ENCODE peak calls at places on chromosome 13, in seven cellular contexts. B is cardiac muscle cell, Q is esophagus squamous epithelium, Z is stomach, C is right atrium auricular region, M is mucosa of descending colon, T is adrenal gland. F is an unnamed sample.
A peak's percentile ranks its signal among the peaks of the same experiment; 100 is the strongest.

GRCh38 chr13:91101436-91101835 is 246.1 kb upstream of the MIR17HG start:
- DNase-seq in B (no peak), Q (no peak), Z (no peak), C (no peak), M (no peak), T (no peak), F (no peak)

GRCh38 chr13:48334534-48335127 is 31.1 kb downstream of the RB1 start:
- DNase-seq in B (peak; percentile 5), Q (no peak), Z (no peak), C (no peak), M (no peak), T (no peak), F (no peak)

GRCh38 chr13:100392709-100393630 is 195.6 kb downstream of the GGACT start:
- DNase-seq in B (peak; percentile 37), Q (peak; percentile 5), Z (peak; percentile 69), C (peak; percentile 95), M (no peak), T (peak; percentile 87), F (peak; percentile 53)

GRCh38 chr13:106348032-106348431 is 187.4 kb downstream of the EFNB2 start:
- DNase-seq in B (peak; percentile 23), Q (no peak), Z (no peak), C (no peak), M (no peak), T (no peak), F (no peak)

GRCh38 chr13:24074687-24075086 is 85.8 kb upstream of the SPATA13 start:
- DNase-seq in B (no peak), Q (no peak), Z (peak; percentile 73), C (peak; percentile 46), M (no peak), T (no peak), F (no peak)

GRCh38 chr13:33172400-33172799 is 113.2 kb downstream of the STARD13 start:
- DNase-seq in B (no peak), Q (no peak), Z (no peak), C (no peak), M (no peak), T (no peak), F (peak; percentile 42)

GRCh38 chr13:97338571-97338970 is 95.4 kb upstream of the RAP2A start:
- DNase-seq in B (no peak), Q (no peak), Z (no peak), C (no peak), M (no peak), T (no peak), F (no peak)

GRCh38 chr13:109274188-109274821 is 512.1 kb downstream of the IRS2 start:
- DNase-seq in B (peak; percentile 44), Q (no peak), Z (no peak), C (no peak), M (no peak), T (no peak), F (peak; percentile 40)

GRCh38 chr13:70960841-70961443 is 852.7 kb upstream of the KLHL1 start:
- DNase-seq in B (peak; percentile 48), Q (no peak), Z (no peak), C (no peak), M (no peak), T (no peak), F (no peak)

GRCh38 chr13:111948811-111949210 is 118.1 kb upstream of the SOX1 start:
- DNase-seq in B (no peak), Q (no peak), Z (peak; percentile 11), C (peak; percentile 32), M (no peak), T (no peak), F (no peak)

GRCh38 chr13:111948281-111948680 is 118.7 kb upstream of the SOX1 start:
- DNase-seq in B (no peak), Q (no peak), Z (peak; percentile 9), C (peak; percentile 13), M (no peak), T (no peak), F (no peak)

GRCh38 chr13:111950697-111951096 is 116.3 kb upstream of the SOX1 start:
- DNase-seq in B (no peak), Q (no peak), Z (no peak), C (no peak), M (no peak), T (no peak), F (no peak)

GRCh38 chr13:111947876-111948275 is 119.1 kb upstream of the SOX1 start:
- DNase-seq in B (no peak), Q (no peak), Z (no peak), C (no peak), M (no peak), T (no peak), F (no peak)

DNA sequence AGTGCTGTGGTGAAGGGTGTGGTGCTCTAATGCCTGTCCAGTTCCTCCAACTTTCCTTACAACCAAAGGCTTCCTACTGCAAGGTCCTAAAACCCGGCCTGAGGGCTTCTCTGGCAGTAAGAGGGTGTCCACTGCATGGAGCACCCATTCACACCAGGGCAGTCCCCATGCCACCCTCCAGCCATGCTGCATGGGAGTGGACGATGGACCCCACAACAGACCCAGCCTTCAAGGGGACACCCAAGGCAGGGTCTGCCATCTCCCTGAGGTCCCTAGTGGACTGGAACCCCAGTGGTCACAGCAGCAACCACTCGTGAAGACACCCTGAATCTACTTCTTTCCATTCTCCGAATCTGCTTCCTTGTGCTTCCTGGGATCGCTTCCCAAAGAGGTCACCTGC is 117.6 kb upstream of the SOX1 start:
- DNase-seq in B (no peak), Q (no peak), Z (peak; percentile 10), C (no peak), M (no peak), T (no peak), F (no peak)
- TF ChIP-seq CTCF in B (no peak), Q (no peak), Z (no peak), C (no peak), M (no peak), T (no peak), F (no peak)

DNA sequence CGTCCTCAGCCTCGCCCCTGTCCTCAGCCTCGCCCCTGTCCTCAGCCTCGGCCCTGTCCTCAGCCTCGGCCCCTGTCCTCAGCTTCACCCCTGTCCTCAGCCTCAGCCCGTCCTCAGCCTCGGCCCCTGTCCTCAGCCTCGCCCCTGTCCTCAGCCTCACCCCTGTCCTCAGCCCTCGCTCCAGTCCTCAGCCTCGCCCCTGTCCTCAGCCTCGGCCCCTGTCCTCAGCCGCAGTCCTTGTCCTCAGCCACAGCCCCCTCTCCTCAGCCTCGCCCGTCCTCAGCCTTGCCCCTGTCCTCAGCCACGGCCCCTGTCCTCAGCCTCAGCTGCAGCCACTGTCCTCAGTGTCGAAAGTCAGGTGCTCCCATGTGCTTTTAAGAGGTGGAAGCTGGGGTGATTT is 10.5 kb downstream of the C13orf46 start:
- DNase-seq in B (no peak), Q (no peak), Z (no peak), C (no peak), M (peak; percentile 28), T (no peak), F (no peak)
- H3K9me3 ChIP-seq in B (no peaks in the 10 kb centered on the region), Q (no peaks in the 10 kb centered on the region), Z (peaks cover 5% of the 10 kb centered on the region), C (peaks cover 5% of the 10 kb centered on the region), M (peaks cover 4% of the 10 kb centered on the region), T (no peaks in the 10 kb centered on the region), F (no peaks in the 10 kb centered on the region)

GRCh38 chr13:27637289-27637626 is 15.6 kb downstream of the POLR1D start:
- DNase-seq in B (no peak), Q (no peak), Z (no peak), C (no peak), M (no peak), T (no peak), F (no peak)
- TF ChIP-seq CTCF in B (no peak), Q (no peak), Z (no peak), C (no peak), M (no peak), T (no peak), F (no peak)

GRCh38 chr13:25602206-25602605 is 230.4 kb downstream of the ATP8A2 start:
- DNase-seq in B (no peak), Q (no peak), Z (no peak), C (no peak), M (no peak), T (no peak), F (no peak)

GRCh38 chr13:25607096-25607495 is 235.3 kb downstream of the ATP8A2 start:
- DNase-seq in B (no peak), Q (no peak), Z (no peak), C (no peak), M (no peak), T (no peak), F (no peak)

DNA sequence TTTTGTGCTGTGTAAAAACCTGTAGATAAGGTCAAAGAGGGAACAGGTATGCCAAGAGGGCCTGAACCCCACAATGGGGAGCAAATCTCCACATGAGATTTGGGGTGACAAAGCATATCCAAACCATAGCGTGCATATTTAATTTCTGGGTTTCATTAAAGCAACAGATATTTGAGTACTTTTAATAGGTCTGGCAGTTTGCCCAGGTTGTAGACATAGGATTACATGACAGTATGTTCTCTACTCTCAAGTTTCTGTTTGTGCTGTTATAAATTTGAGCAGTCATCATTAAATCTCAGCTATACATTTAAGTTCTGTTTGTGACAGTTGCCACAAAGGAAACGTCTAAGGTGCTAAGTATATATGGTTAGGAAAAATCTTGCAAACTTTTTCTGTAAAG is 236.4 kb downstream of the ATP8A2 start:
- DNase-seq in B (no peak), Q (no peak), Z (no peak), C (no peak), M (no peak), T (no peak), F (no peak)
- H3K9me3 ChIP-seq in B (no peaks in the 10 kb centered on the region), Q (no peaks in the 10 kb centered on the region), Z (no peaks in the 10 kb centered on the region), C (no peaks in the 10 kb centered on the region), M (no peaks in the 10 kb centered on the region), T (no peaks in the 10 kb centered on the region), F (no peaks in the 10 kb centered on the region)

GRCh38 chr13:50275392-50276063 is 260.3 kb downstream of the KCNRG start:
- DNase-seq in B (no peak), Q (no peak), Z (no peak), C (no peak), M (no peak), T (no peak), F (no peak)
- TF ChIP-seq CTCF in B (no peak), Q (peak; percentile 13), Z (no peak), C (no peak), M (no peak), T (no peak), F (no peak)

GRCh38 chr13:102742506-102742905 is 31.1 kb downstream of the TEX30 start:
- DNase-seq in B (no peak), Q (no peak), Z (no peak), C (no peak), M (no peak), T (no peak), F (no peak)
- H3K9me3 ChIP-seq in B (no peaks in the 10 kb centered on the region), Q (peaks cover 9% of the 10 kb centered on the region), Z (peaks cover 60% of the 10 kb centered on the region), C (peaks cover 19% of the 10 kb centered on the region), M (peaks cover 10% of the 10 kb centered on the region), T (no peaks in the 10 kb centered on the region), F (no peaks in the 10 kb centered on the region)

DNA sequence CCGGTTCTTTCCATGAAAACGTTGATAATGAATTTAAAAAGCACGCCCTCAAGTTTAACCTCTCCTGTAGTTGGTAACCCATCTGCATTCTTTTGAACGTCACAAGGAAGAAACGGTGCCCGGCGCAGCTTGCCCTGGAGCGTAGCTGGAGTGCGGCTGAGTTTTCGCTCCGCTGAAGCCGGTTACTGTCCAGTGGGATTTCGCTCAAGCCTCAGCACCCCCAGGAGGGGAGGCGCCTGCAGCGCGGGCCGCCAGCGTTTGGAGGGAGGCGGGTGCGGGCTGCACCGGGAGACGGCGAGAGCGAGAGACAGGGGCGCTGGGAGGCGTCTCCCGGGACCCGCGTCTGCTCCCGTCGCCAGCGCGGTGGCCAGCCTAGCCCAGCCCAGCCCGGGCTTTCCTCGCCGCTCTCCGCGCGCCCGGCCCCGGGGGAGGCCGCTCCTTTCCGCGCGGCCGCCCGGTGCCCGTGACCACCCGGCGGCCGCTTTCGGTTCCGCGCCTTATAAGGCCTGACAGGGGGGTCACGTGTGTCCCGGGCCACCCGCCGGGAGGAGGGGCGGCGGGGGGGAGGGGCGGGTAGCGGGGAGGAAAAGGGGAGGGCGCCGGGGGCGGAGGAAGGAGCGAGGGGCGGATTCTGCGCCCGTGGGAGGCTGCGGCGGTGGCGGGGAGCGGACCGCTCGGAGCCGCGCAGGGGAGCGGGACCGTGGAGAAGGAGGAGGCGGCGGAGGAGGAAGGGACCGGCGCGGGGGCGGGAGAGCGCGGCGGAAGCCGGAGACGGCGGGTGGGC is 8.3 kb upstream of the DGKH start:
- DNase-seq in B (peak; percentile 92), Q (peak; percentile 48), Z (peak; percentile 91), C (peak; percentile 90), M (peak; percentile 93), T (peak; percentile 96), F (peak; percentile 92)
- TF ChIP-seq CTCF in B (no peak), Q (no peak), Z (no peak), C (no peak), M (no peak), T (no peak), F (no peak)

F was measured in thyroid gland.